ENCODE peak calls at places on chromosome 5, in seven cellular contexts. W is NCI-H748 treated with DMSO at 0.1 percent for 48 hours, V is GM10248, I is NCI-H1092 treated with DMSO at 0.1 percent for 48 hours, F is HT1080, K is GM03348, L is Kasumi-1. T is an unnamed sample.

GRCh38 chr5:79771387-79771786 is 81.8 kb downstream of the CMYA5 start:
- DNase-seq in W (no peak), V (no peak), I (no peak), F (peak), K (peak), L (no peak), T (no peak)

GRCh38 chr5:142479854-142480253 is 155.0 kb upstream of the SPRY4 start:
- DNase-seq in W (no peak), V (no peak), I (no peak), F (no peak), K (no peak), L (no peak), T (no peak)

GRCh38 chr5:5373351-5374033 is 49.0 kb upstream of the ICE1 start:
- DNase-seq in W (no peak), V (no peak), I (no peak), F (no peak), K (peak), L (no peak), T (no peak)

GRCh38 chr5:76249601-76250000 is 153.5 kb upstream of the IQGAP2 start:
- DNase-seq in W (no peak), V (no peak), I (no peak), F (no peak), K (no peak), L (no peak), T (no peak)

GRCh38 chr5:94649874-94650273 is 31.4 kb downstream of the SLF1 start:
- DNase-seq in W (no peak), V (no peak), I (no peak), F (no peak), K (no peak), L (no peak), T (no peak)

GRCh38 chr5:149325166-149325735 is 20.0 kb upstream of the GRPEL2 start:
- DNase-seq in W (no peak), V (no peak), I (no peak), F (no peak), K (no peak), L (no peak), T (peak)

GRCh38 chr5:138752341-138752950 is 779 bp upstream of the CTNNA1 start:
- DNase-seq in W (no peak), V (no peak), I (no peak), F (peak), K (peak), L (no peak), T (peak)

GRCh38 chr5:10577371-10578291 is 13.8 kb downstream of the ANKRD33B start:
- DNase-seq in W (no peak), V (no peak), I (no peak), F (no peak), K (peak), L (no peak), T (no peak)

GRCh38 chr5:132831095-132831860 is 831 bp upstream of the SHROOM1 start:
- DNase-seq in W (no peak), V (no peak), I (no peak), F (no peak), K (no peak), L (no peak), T (no peak)

GRCh38 chr5:54073735-54074134 is 236.6 kb downstream of the ARL15 start:
- DNase-seq in W (no peak), V (no peak), I (no peak), F (no peak), K (no peak), L (no peak), T (no peak)

GRCh38 chr5:120567921-120568320 is 103.8 kb downstream of the PRR16 start:
- DNase-seq in W (no peak), V (no peak), I (no peak), F (no peak), K (no peak), L (no peak), T (no peak)

GRCh38 chr5:126497506-126497905 is 74.3 kb downstream of the GRAMD2B start:
- DNase-seq in W (no peak), V (no peak), I (no peak), F (no peak), K (no peak), L (no peak), T (no peak)

GRCh38 chr5:178507151-178507932 is 82.9 kb downstream of the COL23A1 start:
- DNase-seq in W (no peak), V (no peak), I (no peak), F (no peak), K (no peak), L (no peak), T (no peak)

GRCh38 chr5:146426853-146427618 is 20.1 kb upstream of the TCERG1 start:
- DNase-seq in W (peak), V (peak), I (peak), F (peak), K (peak), L (peak), T (peak)

GRCh38 chr5:138961221-138961620 is 86.1 kb upstream of the LRRTM2 start:
- DNase-seq in W (no peak), V (no peak), I (no peak), F (no peak), K (no peak), L (no peak), T (no peak)

GRCh38 chr5:80149161-80149609 is 106.7 kb downstream of the SERINC5 start:
- DNase-seq in W (peak), V (no peak), I (peak), F (no peak), K (no peak), L (no peak), T (no peak)

GRCh38 chr5:148966348-148966747 is 96.5 kb downstream of the SH3TC2 start:
- DNase-seq in W (no peak), V (no peak), I (no peak), F (no peak), K (no peak), L (no peak), T (peak)

GRCh38 chr5:1649554-1649953 is 125.8 kb upstream of the LPCAT1 start:
- DNase-seq in W (no peak), V (no peak), I (no peak), F (no peak), K (no peak), L (no peak), T (no peak)

GRCh38 chr5:150481972-150482406 is 25.9 kb upstream of the NDST1 start:
- DNase-seq in W (no peak), V (no peak), I (no peak), F (no peak), K (no peak), L (no peak), T (no peak)

GRCh38 chr5:101897914-101898313 is 398.2 kb downstream of the SLCO4C1 start:
- DNase-seq in W (peak), V (no peak), I (peak), F (no peak), K (no peak), L (no peak), T (no peak)

GRCh38 chr5:13359326-13359725 is 585.2 kb downstream of the DNAH5 start:
- DNase-seq in W (no peak), V (no peak), I (no peak), F (peak), K (no peak), L (no peak), T (peak)

GRCh38 chr5:136629125-136629790 is 263.9 kb upstream of the TRPC7 start:
- DNase-seq in W (no peak), V (no peak), I (no peak), F (no peak), K (no peak), L (no peak), T (no peak)

GRCh38 chr5:83764101-83764500 is 43.4 kb upstream of the HAPLN1 start:
- DNase-seq in W (no peak), V (no peak), I (no peak), F (no peak), K (no peak), L (no peak), T (no peak)

GRCh38 chr5:81268797-81269196 is 32.6 kb upstream of the ZCCHC9 start:
- DNase-seq in W (no peak), V (no peak), I (no peak), F (peak), K (peak), L (no peak), T (peak)

GRCh38 chr5:93800988-93801811 is 59.8 kb upstream of the POU5F2 start:
- DNase-seq in W (peak), V (peak), I (peak), F (peak), K (peak), L (peak), T (peak)

GRCh38 chr5:148912714-148913398 is 86.4 kb downstream of the ADRB2 start:
- DNase-seq in W (no peak), V (no peak), I (no peak), F (peak), K (peak), L (no peak), T (peak)

GRCh38 chr5:64680289-64680688 is 10.0 kb upstream of the SHISAL2B start:
- DNase-seq in W (no peak), V (no peak), I (no peak), F (peak), K (no peak), L (no peak), T (peak)

GRCh38 chr5:180096616-180097015 is 25.1 kb upstream of the RNF130 start:
- DNase-seq in W (no peak), V (no peak), I (no peak), F (no peak), K (no peak), L (no peak), T (no peak)